ENCODE peak calls at places on chromosomes 3 and 15, in five cellular contexts. L, V, A, J and B are unnamed samples.

GRCh38 chr3:183114779-183115178 is 15.5 kb upstream of the MCCC1 start:
- DNase-seq in L (no peak), V (no peak), A (no peak), J (peak; percentile 45), B (no peak)

GRCh38 chr3:155393316-155393715 is 99.8 kb upstream of the STRIT1 start:
- DNase-seq in L (no peak), V (no peak), A (no peak), J (no peak), B (no peak)

GRCh38 chr3:114120211-114120610 is 58.6 kb downstream of the DRD3 start:
- DNase-seq in L (no peak), V (no peak), A (no peak), J (no peak), B (no peak)

GRCh38 chr3:195261925-195262324 is 9.0 kb downstream of the XXYLT1 start:
- DNase-seq in L (no peak), V (no peak), A (no peak), J (no peak), B (no peak)

GRCh38 chr15:95328559-95328958 is 1001.9 kb upstream of the NR2F2 start:
- DNase-seq in L (no peak), V (no peak), A (no peak), J (no peak), B (no peak)

GRCh38 chr3:24520941-24521305 is 26.3 kb upstream of the THRB start:
- DNase-seq in L (no peak), V (no peak), A (no peak), J (no peak), B (no peak)

GRCh38 chr3:53114412-53115074 is 15.7 kb downstream of the RFT1 start:
- DNase-seq in L (no peak), V (no peak), A (peak; percentile 5), J (peak; percentile 16), B (no peak)

GRCh38 chr15:29638011-29638410 is 184.3 kb downstream of the TJP1 start:
- DNase-seq in L (no peak), V (no peak), A (no peak), J (no peak), B (no peak)

GRCh38 chr3:170027691-170028102 is 10.1 kb upstream of the GPR160 start:
- DNase-seq in L (no peak), V (no peak), A (no peak), J (no peak), B (no peak)

GRCh38 chr3:23253214-23253613 is 50.1 kb downstream of the UBE2E2 start:
- DNase-seq in L (no peak), V (no peak), A (no peak), J (no peak), B (no peak)

GRCh38 chr3:191329654-191330308 is 545 bp downstream of the UTS2B start:
- DNase-seq in L (peak; percentile 66), V (peak; percentile 48), A (no peak), J (peak; percentile 84), B (peak; percentile 73)

GRCh38 chr3:11624161-11624560 is 19.6 kb downstream of the VGLL4 start:
- DNase-seq in L (no peak), V (peak; percentile 78), A (no peak), J (no peak), B (no peak)

GRCh38 chr3:29852767-29853166 is 571.9 kb downstream of the RBMS3 start:
- DNase-seq in L (no peak), V (no peak), A (no peak), J (no peak), B (no peak)

GRCh38 chr3:63979093-63979492 is 44.2 kb downstream of the PSMD6 start:
- DNase-seq in L (no peak), V (no peak), A (no peak), J (no peak), B (no peak)

GRCh38 chr15:35393403-35393802 is 152.6 kb downstream of the DPH6 start:
- DNase-seq in L (no peak), V (no peak), A (no peak), J (no peak), B (no peak)

GRCh38 chr15:57654136-57654845 is 52.2 kb upstream of the POLR2M start:
- DNase-seq in L (no peak), V (no peak), A (no peak), J (no peak), B (no peak)

GRCh38 chr3:25297667-25298585 is 130.1 kb upstream of the RARB start:
- DNase-seq in L (no peak), V (no peak), A (no peak), J (no peak), B (no peak)

GRCh38 chr3:184145120-184145524 is 10.0 kb downstream of the EIF2B5 start:
- DNase-seq in L (peak; percentile 61), V (no peak), A (no peak), J (peak; percentile 79), B (peak; percentile 62)

GRCh38 chr3:122609798-122610559 is 32.5 kb downstream of the PARP15 start:
- DNase-seq in L (no peak), V (peak; percentile 74), A (no peak), J (no peak), B (no peak)

GRCh38 chr3:10655131-10655530 is 149.7 kb upstream of the ATP2B2 start:
- DNase-seq in L (no peak), V (no peak), A (no peak), J (no peak), B (no peak)

GRCh38 chr3:10173095-10173925 is 8.6 kb downstream of the IRAK2 start:
- DNase-seq in L (no peak), V (no peak), A (no peak), J (no peak), B (no peak)

GRCh38 chr3:145557405-145557804 is 603.6 kb downstream of the PLOD2 start:
- DNase-seq in L (no peak), V (no peak), A (no peak), J (peak; percentile 86), B (no peak)

GRCh38 chr15:82951472-82952155 is 906 bp downstream of the HOMER2 start:
- DNase-seq in L (no peak), V (no peak), A (no peak), J (no peak), B (no peak)

GRCh38 chr15:51737538-51738305 is at the start of gene LYSMD2:
- DNase-seq in L (peak; percentile 92), V (peak; percentile 87), A (peak; percentile 77), J (peak; percentile 42), B (peak; percentile 86)

GRCh38 chr15:25862087-25862468 is 1.0 kb downstream of the ATP10A start:
- DNase-seq in L (no peak), V (no peak), A (no peak), J (no peak), B (no peak)

GRCh38 chr3:157477441-157477840 is 25.8 kb downstream of the VEPH1 start:
- DNase-seq in L (no peak), V (no peak), A (no peak), J (no peak), B (no peak)

GRCh38 chr3:87390821-87391220 is 114.4 kb upstream of the POU1F1 start:
- DNase-seq in L (no peak), V (no peak), A (no peak), J (no peak), B (no peak)

GRCh38 chr15:33735637-33736247 is 232.6 kb upstream of the CHRM5 start:
- DNase-seq in L (no peak), V (no peak), A (no peak), J (peak; percentile 48), B (no peak)

GRCh38 chr3:29226709-29227108 is 54.2 kb upstream of the RBMS3 start:
- DNase-seq in L (no peak), V (no peak), A (no peak), J (no peak), B (no peak)

GRCh38 chr3:18351823-18352744 is 73.1 kb downstream of the SATB1 start:
- DNase-seq in L (no peak), V (no peak), A (no peak), J (no peak), B (no peak)

GRCh38 chr3:115697263-115698053 is 74.1 kb downstream of the GAP43 start:
- DNase-seq in L (no peak), V (no peak), A (no peak), J (peak; percentile 23), B (no peak)

GRCh38 chr3:106399208-106399607 is 530.4 kb upstream of the CBLB start:
- DNase-seq in L (no peak), V (no peak), A (no peak), J (no peak), B (no peak)

GRCh38 chr3:59131016-59131771 is 81.4 kb upstream of the CFAP20DC start:
- DNase-seq in L (no peak), V (no peak), A (no peak), J (no peak), B (no peak)

GRCh38 chr3:33438284-33438668 is 1.9 kb downstream of the UBP1 start:
- DNase-seq in L (no peak), V (no peak), A (no peak), J (peak; percentile 33), B (no peak)

GRCh38 chr3:177538743-177539730 is 341.8 kb upstream of the TBL1XR1 start:
- DNase-seq in L (no peak), V (no peak), A (peak; percentile 28), J (no peak), B (no peak)

GRCh38 chr3:41508063-41508696 is 308.9 kb downstream of the CTNNB1 start:
- DNase-seq in L (no peak), V (no peak), A (no peak), J (peak; percentile 37), B (no peak)